ENCODE peak calls at places on chromosomes 12 and 14, in five cellular contexts. One of them, this sample, is unnamed.

GRCh38 chr12:27709932-27710591 is 570 bp upstream of the MRPS35 start:
- DNase-seq in substantia nigra: no peak
- DNase-seq in DMS79: no peak
- DNase-seq in SW 1271: no peak
- DNase-seq in Right ventricle myocardium superior: no peak
- DNase-seq in this sample: no peak

GRCh38 chr14:90678420-90678819 is 137.8 kb downstream of the TTC7B start:
- DNase-seq in substantia nigra: no peak
- DNase-seq in Right ventricle myocardium superior: no peak
- DNase-seq in DMS79: no peak
- DNase-seq in SW 1271: no peak
- DNase-seq in this sample: no peak

GRCh38 chr14:90060312-90060964 is 1.4 kb upstream of the KCNK13 start:
- DNase-seq in SW 1271: peak
- DNase-seq in DMS79: peak
- DNase-seq in substantia nigra: peak
- DNase-seq in Right ventricle myocardium superior: peak
- DNase-seq in this sample: peak

GRCh38 chr14:55118761-55119160 is 10.3 kb upstream of the LGALS3 start:
- DNase-seq in Right ventricle myocardium superior: no peak
- DNase-seq in SW 1271: no peak
- DNase-seq in DMS79: no peak
- DNase-seq in substantia nigra: no peak
- DNase-seq in this sample: no peak

GRCh38 chr12:44858456-44858855 is 17.7 kb downstream of the NELL2 start:
- DNase-seq in Right ventricle myocardium superior: no peak
- DNase-seq in substantia nigra: no peak
- DNase-seq in DMS79: no peak
- DNase-seq in SW 1271: no peak
- DNase-seq in this sample: no peak

GRCh38 chr12:51836012-51836832 is 12.3 kb downstream of the FIGNL2 start:
- DNase-seq in SW 1271: no peak
- DNase-seq in substantia nigra: no peak
- DNase-seq in DMS79: no peak
- DNase-seq in Right ventricle myocardium superior: no peak
- DNase-seq in this sample: no peak

GRCh38 chr12:31710021-31710818 is 18.6 kb downstream of the AMN1 start:
- DNase-seq in substantia nigra: no peak
- DNase-seq in SW 1271: no peak
- DNase-seq in Right ventricle myocardium superior: no peak
- DNase-seq in DMS79: no peak
- DNase-seq in this sample: no peak

GRCh38 chr12:67484788-67485480 is 163.6 kb upstream of the DYRK2 start:
- DNase-seq in DMS79: no peak
- DNase-seq in Right ventricle myocardium superior: no peak
- DNase-seq in substantia nigra: no peak
- DNase-seq in SW 1271: no peak
- DNase-seq in this sample: no peak

GRCh38 chr12:3215410-3215975 is 138.3 kb downstream of the TSPAN9 start:
- DNase-seq in substantia nigra: no peak
- DNase-seq in SW 1271: no peak
- DNase-seq in Right ventricle myocardium superior: no peak
- DNase-seq in DMS79: no peak
- DNase-seq in this sample: no peak

This sample was measured in heart left ventricle.